ENCODE peak calls at places on chromosomes 12 and 14, in eight cellular contexts. I, Z, H, Q, L, Y, T and W are unnamed samples.

GRCh38 chr12:108295631-108296030 is 43.5 kb downstream of the CMKLR1 start:
- DNase-seq in H (no peak), Y (no peak), Z (no peak), I (no peak), T (no peak), Q (no peak), L (no peak), W (no peak)

GRCh38 chr14:100900837-100901390 is 2.6 kb downstream of the RTL1 start:
- DNase-seq in I (no peak), Z (peak; percentile 43), Q (no peak), H (peak; percentile 41), Y (peak; percentile 29), L (peak; percentile 45), T (peak; percentile 8), W (peak; percentile 19)

GRCh38 chr12:70853326-70853725 is 67.2 kb downstream of the PTPRR start:
- DNase-seq in Q (no peak), H (no peak), T (no peak), I (no peak), Z (peak; percentile 59), L (no peak), Y (peak; percentile 86), W (peak; percentile 70)

GRCh38 chr12:114218136-114218535 is 187.8 kb downstream of the TBX5 start:
- DNase-seq in L (no peak), T (no peak), I (no peak), Q (no peak), Y (peak; percentile 71), H (no peak), Z (no peak), W (no peak)

GRCh38 chr14:50348933-50349332 is 36.8 kb downstream of the DMAC2L start:
- DNase-seq in I (no peak), H (no peak), Z (no peak), L (no peak), T (no peak), Y (no peak), Q (no peak), W (no peak)

GRCh38 chr12:89029961-89030360 is 322.3 kb downstream of the DUSP6 start:
- DNase-seq in L (no peak), T (no peak), I (no peak), H (no peak), Y (peak; percentile 34), Z (no peak), Q (no peak), W (no peak)

GRCh38 chr12:98678946-98679610 is 34.0 kb downstream of the APAF1 start:
- DNase-seq in Q (no peak), H (no peak), I (no peak), Y (no peak), Z (no peak), L (no peak), T (no peak), W (no peak)

GRCh38 chr12:26195641-26196423 is 459 bp downstream of the SSPN start:
- DNase-seq in H (no peak), L (peak; percentile 64), T (no peak), Y (peak; percentile 76), Q (no peak), I (peak; percentile 80), Z (peak; percentile 71), W (peak; percentile 60)

GRCh38 chr12:129127771-129128170 is 274.5 kb downstream of the GLT1D1 start:
- DNase-seq in Y (no peak), H (no peak), T (no peak), Z (no peak), I (no peak), Q (no peak), L (no peak), W (no peak)

GRCh38 chr14:101959277-101959676 is 5.1 kb upstream of the DYNC1H1 start:
- DNase-seq in Q (no peak), T (no peak), I (no peak), L (no peak), H (no peak), Z (no peak), Y (no peak), W (no peak)

GRCh38 chr12:99454539-99455172 is 192.9 kb upstream of the GARIN6 start:
- DNase-seq in Q (no peak), I (no peak), T (no peak), Y (peak; percentile 2), H (no peak), L (no peak), Z (no peak), W (no peak)

GRCh38 chr14:39491134-39491541 is 58.9 kb upstream of the FBXO33 start:
- DNase-seq in Y (peak; percentile 55), H (peak; percentile 22), T (no peak), I (peak; percentile 20), Z (no peak), L (no peak), Q (no peak), W (peak; percentile 28)

GRCh38 chr14:81031488-81031887 is 76.1 kb downstream of the TSHR start:
- DNase-seq in L (no peak), H (no peak), Z (no peak), I (no peak), Y (no peak), Q (no peak), T (no peak), W (no peak)